ENCODE peak calls at places on chromosomes 3 and 15, in five cellular contexts. C is neural progenitor cell, Y is SK-N-MC, X is esophagus squamous epithelium, B is lower lobe of right lung. T is an unnamed sample.

GRCh38 chr3:35562141-35562540 is 77.2 kb upstream of the ARPP21 start:
- DNase-seq in C (no peak), Y (no peak), X (no peak), B (no peak), T (no peak)

GRCh38 chr3:65582012-65582717 is 456.6 kb downstream of the MAGI1 start:
- DNase-seq in C (no peak), Y (no peak), X (no peak), B (no peak), T (no peak)

GRCh38 chr15:98649996-98650870 is 1.9 kb downstream of the IGF1R start:
- DNase-seq in C (peak; percentile 75), Y (no peak), X (no peak), B (peak; percentile 66), T (peak; percentile 61)

GRCh38 chr3:187705164-187705563 is 2.8 kb upstream of the RTP2 start:
- DNase-seq in C (no peak), Y (no peak), X (no peak), B (no peak), T (no peak)

GRCh38 chr3:162489853-162490252 is 993.2 kb downstream of the OTOL1 start:
- DNase-seq in C (peak; percentile 21), Y (no peak), X (no peak), B (no peak), T (no peak)

GRCh38 chr3:48432411-48433371 is 2.8 kb upstream of the PLXNB1 start:
- DNase-seq in C (peak; percentile 76), Y (no peak), X (no peak), B (no peak), T (no peak)

GRCh38 chr15:31326729-31327673 is at the start of gene KLF13:
- DNase-seq in C (peak; percentile 61), Y (no peak), X (no peak), B (peak; percentile 85), T (no peak)

GRCh38 chr15:90660195-90660995 is 56.8 kb upstream of the BLM start:
- DNase-seq in C (peak; percentile 24), Y (no peak), X (peak; percentile 12), B (peak; percentile 75), T (no peak)

DNA sequence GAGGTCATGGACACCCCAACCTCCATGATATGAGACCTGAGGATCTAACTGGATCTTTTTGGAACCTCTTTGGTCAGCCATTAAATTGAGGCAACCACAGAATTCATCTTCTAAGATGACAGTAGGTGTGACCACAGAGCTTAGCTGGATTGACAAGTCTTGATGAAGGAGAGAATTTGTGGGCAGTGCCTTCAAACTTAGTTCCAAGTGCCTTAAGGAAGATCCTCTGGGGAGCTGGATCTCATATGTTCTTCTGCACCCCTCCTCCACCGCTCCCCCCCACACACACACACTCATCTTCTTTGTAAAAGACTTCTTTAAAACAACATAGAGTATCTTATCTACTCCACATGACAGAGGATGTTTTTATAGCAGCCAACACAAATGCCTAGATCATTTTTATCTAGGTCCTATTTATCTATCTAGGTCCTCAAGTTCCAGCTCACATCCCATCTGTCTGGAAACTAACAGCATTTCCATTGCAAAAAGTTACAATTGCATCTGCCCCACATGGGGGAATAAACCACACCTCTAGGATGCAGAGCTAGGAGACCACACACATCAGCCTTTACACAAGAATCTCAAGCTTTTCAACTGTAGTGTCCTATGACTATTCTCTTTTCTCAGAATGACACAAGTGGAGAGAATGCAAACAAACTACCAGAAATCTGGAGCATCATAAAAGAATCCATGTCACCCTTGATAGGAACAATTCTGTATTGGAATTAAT is 37.4 kb downstream of the WWTR1 start:
- DNase-seq in C (no peak), Y (no peak), X (no peak), B (no peak), T (no peak)
- H3K4me3 ChIP-seq in C (no peak overlapping the region), Y (no peak overlapping the region), X (no peak overlapping the region), B (no peak overlapping the region), T (no peak overlapping the region)

DNA sequence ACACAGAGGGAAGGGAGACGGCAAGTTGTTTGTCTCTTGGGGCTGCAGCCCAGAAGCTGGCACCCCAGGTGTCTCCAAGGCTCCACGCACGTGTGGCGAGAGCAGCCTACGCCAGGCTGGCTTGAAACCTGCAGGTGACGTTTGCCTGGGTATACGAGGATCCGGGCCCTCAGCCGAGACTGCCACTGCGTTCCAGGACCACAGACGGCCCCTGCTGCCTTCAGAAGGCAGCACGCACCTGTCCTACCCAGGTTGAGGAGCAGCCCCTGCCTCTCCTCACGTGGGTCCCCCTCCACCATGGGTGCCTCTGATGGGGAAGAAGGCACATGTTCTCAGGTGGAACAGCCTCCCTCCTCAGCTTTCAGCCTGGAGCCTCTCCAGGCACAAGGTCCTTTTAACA is 75.3 kb upstream of the PRR20G start:
- DNase-seq in C (no peak), Y (no peak), X (no peak), B (no peak), T (no peak)
- H3K36me3 ChIP-seq in C (no peaks in the 10 kb centered on the region), Y (no peaks in the 10 kb centered on the region), X (no peaks in the 10 kb centered on the region), B (no peaks in the 10 kb centered on the region), T (no peaks in the 10 kb centered on the region)

DNA sequence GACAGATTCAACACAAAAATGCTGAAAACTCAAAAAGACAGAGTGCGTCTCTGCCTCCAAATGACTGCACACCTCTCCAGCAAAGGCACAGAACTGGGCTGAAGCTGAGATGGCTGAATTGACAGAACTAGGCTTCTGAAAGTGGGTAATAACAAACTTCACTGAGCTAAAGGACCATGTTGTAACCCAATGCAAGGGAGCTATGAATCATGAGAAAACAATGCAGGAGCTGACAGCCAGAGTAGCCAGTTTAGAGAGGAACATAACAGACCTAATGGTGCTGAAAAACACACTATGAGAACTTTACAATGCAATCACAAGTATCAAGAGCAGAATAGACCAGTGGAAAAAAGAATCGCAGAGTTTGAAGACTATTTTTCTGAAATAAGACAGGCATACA is 10.1 kb upstream of the AVEN start:
- DNase-seq in C (no peak), Y (no peak), X (no peak), B (no peak), T (no peak)
- H3K4me3 ChIP-seq in C (no peak overlapping the region), Y (no peak overlapping the region), X (no peak overlapping the region), B (no peak overlapping the region), T (no peak overlapping the region)

GRCh38 chr3:47103619-47104018 is 60.3 kb downstream of the SETD2 start:
- DNase-seq in C (no peak), Y (no peak), X (no peak), B (no peak), T (no peak)
- H3K36me3 ChIP-seq in C (peaks cover 4% of the 10 kb centered on the region), Y (peaks cover 3% of the 10 kb centered on the region), X (peaks cover 6% of the 10 kb centered on the region), B (peaks cover 65% of the 10 kb centered on the region), T (peaks cover 33% of the 10 kb centered on the region)

DNA sequence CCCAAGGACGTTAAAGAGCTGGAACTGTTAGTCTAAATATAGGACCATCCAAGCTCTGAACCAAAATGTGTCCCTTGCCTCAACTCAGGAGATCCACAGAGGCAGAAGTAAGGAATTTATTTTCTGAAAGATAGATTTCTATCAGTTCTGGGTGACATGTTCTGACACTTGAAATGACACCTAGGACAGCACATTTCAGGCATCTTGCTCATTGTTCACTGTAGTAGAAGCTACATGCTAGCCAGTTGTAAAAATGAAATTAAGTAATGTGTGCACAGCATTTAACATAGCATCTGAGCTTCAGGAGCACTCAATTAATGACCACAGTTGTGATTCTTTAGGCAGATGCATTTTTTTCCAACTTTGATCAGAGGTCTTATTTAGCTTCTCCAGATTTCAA is 567 bp downstream of the CCR2 start:
- DNase-seq in C (no peak), Y (no peak), X (no peak), B (no peak), T (no peak)
- H3K4me3 ChIP-seq in C (no peak overlapping the region), Y (no peak overlapping the region), X (peak overlapping the region; percentile 8), B (peak overlapping the region; percentile 38), T (no peak overlapping the region)

DNA sequence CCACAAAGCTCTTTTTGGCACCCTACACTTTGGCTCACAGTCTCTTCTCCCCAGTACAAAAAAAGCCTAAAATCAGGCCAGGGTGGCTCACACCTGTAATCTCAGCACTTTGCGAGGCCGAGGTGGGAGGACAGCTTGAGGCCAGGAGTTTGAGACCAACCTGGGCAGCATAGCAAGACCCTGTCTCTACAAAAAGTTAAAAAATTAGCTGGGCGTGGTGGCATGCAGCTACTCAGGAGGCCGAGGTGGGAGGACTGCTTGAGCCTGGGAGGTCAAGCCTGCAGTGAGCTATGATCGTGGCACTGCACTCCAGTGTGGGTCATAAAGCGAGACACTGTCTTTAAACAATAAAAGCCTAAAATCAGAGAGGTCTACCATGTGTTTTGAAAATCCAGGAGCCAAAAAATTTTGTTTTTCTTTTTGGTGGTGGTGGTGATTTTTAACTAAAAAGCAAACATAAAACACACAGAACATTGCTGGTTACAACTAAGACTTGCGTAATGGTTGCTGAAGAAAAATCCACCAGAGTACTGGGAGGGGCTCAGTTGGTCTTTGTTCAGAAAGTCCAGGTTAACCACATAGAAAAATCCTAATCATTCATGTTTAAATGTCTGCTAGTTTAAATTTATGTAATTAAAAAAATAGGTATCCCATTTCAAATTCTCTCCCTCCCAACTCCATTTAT is 1.6 kb upstream of the MAN2C1 start:
- DNase-seq in C (no peak), Y (no peak), X (no peak), B (no peak), T (no peak)
- H3K36me3 ChIP-seq in C (peaks cover 15% of the 10 kb centered on the region), Y (peaks cover 54% of the 10 kb centered on the region), X (peaks cover 38% of the 10 kb centered on the region), B (peaks cover 65% of the 10 kb centered on the region), T (peaks cover 76% of the 10 kb centered on the region)

DNA sequence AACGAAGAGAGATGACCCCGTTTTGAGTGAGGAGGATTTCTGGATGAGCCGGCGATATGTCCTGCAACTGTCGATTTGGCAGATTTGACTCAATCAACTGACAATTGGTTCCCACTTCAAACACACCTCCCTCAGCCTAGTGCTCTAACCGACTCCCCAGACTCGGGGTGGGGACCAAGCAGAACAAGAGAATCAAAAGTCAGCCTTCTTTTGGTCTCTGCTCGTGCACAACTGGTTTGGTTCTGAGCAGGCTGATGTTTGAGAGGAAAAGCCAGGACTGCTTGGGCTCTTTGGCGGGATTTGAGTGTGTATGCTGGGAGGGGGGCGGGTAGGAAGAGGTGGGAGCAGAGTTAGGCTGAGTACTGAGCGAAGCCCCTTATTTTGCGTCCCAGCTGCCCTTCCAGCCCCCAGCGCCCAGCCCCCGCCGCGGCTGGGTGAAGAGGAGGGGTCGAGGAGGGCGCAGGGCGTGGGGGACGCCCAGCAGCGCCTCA is 153.4 kb upstream of the GOLIM4 start:
- DNase-seq in C (no peak), Y (no peak), X (no peak), B (no peak), T (peak; percentile 72)
- H3K4me3 ChIP-seq in C (peak overlapping the region; percentile 86), Y (peak overlapping the region; percentile 78), X (peak overlapping the region; percentile 59), B (peak overlapping the region; percentile 63), T (peak overlapping the region; percentile 80)

GRCh38 chr3:14440531-14441239 is 38.3 kb downstream of the SLC6A6 start:
- DNase-seq in C (peak; percentile 92), Y (no peak), X (no peak), B (no peak), T (no peak)

GRCh38 chr3:14439501-14440167 is 37.2 kb downstream of the SLC6A6 start:
- DNase-seq in C (no peak), Y (peak; percentile 20), X (no peak), B (peak; percentile 88), T (peak; percentile 41)

GRCh38 chr3:14440168-14440518 is 37.7 kb downstream of the SLC6A6 start:
- DNase-seq in C (no peak), Y (no peak), X (no peak), B (no peak), T (no peak)

GRCh38 chr3:14441240-14441919 is 39.0 kb downstream of the SLC6A6 start:
- DNase-seq in C (no peak), Y (no peak), X (no peak), B (no peak), T (no peak)

DNA sequence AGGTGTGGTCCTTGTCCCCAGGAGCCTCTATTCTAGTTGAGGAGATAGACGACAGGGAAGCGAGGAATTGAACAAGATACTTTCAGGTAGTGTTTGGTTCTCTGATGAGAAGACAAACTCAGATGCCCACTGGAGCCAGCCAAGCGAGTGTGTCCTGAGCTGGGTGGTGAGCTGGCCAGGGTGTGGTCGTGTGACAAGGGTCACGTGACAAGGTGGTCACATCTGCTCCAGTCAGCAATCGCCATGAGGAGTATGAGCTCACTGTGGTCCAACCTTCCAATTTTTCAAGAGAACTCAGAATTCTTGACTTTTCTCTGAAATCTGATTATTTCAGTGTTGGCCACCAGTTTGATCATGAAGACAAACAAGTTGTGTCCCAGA is 39.5 kb downstream of the SLC6A6 start:
- DNase-seq in C (no peak), Y (no peak), X (no peak), B (no peak), T (no peak)
- H3K36me3 ChIP-seq in C (no peaks in the 10 kb centered on the region), Y (peaks cover 4% of the 10 kb centered on the region), X (no peaks in the 10 kb centered on the region), B (peaks cover 35% of the 10 kb centered on the region), T (peaks cover 13% of the 10 kb centered on the region)

T was measured in HAP-1.